ENCODE peak calls at places on chromosomes 6 and 20, in seven cellular contexts. C is Panc1, S is HepG2, B is right lobe of liver, D is GM12878, V is adrenal gland, U is heart right ventricle. Z is an unnamed sample.

GRCh38 chr6:161486326-161486725 is 212.5 kb upstream of the AGPAT4 start:
- DNase-seq in C (no peak), S (no peak), B (no peak), D (no peak), V (peak; percentile 65), U (no peak), Z (no peak)

GRCh38 chr6:117270960-117271507 is 5.7 kb downstream of the VGLL2 start:
- DNase-seq in C (no peak), S (no peak), B (no peak), D (no peak), V (no peak), U (no peak), Z (no peak)

GRCh38 chr6:142756215-142756630 is 188.8 kb downstream of the HIVEP2 start:
- DNase-seq in C (no peak), S (peak; percentile 23), B (no peak), D (no peak), V (no peak), U (no peak), Z (no peak)

GRCh38 chr20:44692932-44693476 is 22.2 kb upstream of the CCN5 start:
- DNase-seq in C (peak; percentile 97), S (peak; percentile 97), B (peak; percentile 35), D (no peak), V (peak; percentile 92), U (peak; percentile 71), Z (peak; percentile 84)

GRCh38 chr20:38181207-38181693 is 16.2 kb upstream of the TGM2 start:
- DNase-seq in C (no peak), S (no peak), B (no peak), D (peak; percentile 62), V (peak; percentile 76), U (no peak), Z (no peak)

GRCh38 chr6:138691595-138692057 is 81.9 kb upstream of the CCDC28A start:
- DNase-seq in C (no peak), S (peak; percentile 45), B (no peak), D (no peak), V (no peak), U (no peak), Z (no peak)

GRCh38 chr6:21826460-21826859 is 232.9 kb downstream of the SOX4 start:
- DNase-seq in C (no peak), S (no peak), B (no peak), D (no peak), V (no peak), U (no peak), Z (no peak)

GRCh38 chr20:25571240-25571639 is 14.1 kb downstream of the NINL start:
- DNase-seq in C (no peak), S (no peak), B (no peak), D (no peak), V (no peak), U (no peak), Z (no peak)

GRCh38 chr20:63117661-63118302 is 98.1 kb downstream of the YTHDF1 start:
- DNase-seq in C (no peak), S (no peak), B (no peak), D (no peak), V (no peak), U (peak; percentile 3), Z (no peak)

GRCh38 chr6:127554435-127555006 is 22.5 kb upstream of the C6orf58 start:
- DNase-seq in C (no peak), S (peak; percentile 46), B (peak; percentile 23), D (no peak), V (no peak), U (no peak), Z (no peak)

GRCh38 chr6:40542175-40542764 is 44.9 kb downstream of the LRFN2 start:
- DNase-seq in C (no peak), S (no peak), B (no peak), D (no peak), V (no peak), U (no peak), Z (no peak)

GRCh38 chr20:48667889-48668413 is 159.8 kb downstream of the PREX1 start:
- DNase-seq in C (no peak), S (peak; percentile 46), B (no peak), D (no peak), V (peak; percentile 65), U (no peak), Z (no peak)

GRCh38 chr6:10426781-10427279 is 12.0 kb upstream of the TFAP2A start:
- DNase-seq in C (no peak), S (no peak), B (no peak), D (no peak), V (no peak), U (no peak), Z (no peak)

GRCh38 chr6:44002071-44002590 is 125.1 kb downstream of the MRPL14 start:
- DNase-seq in C (no peak), S (peak; percentile 47), B (peak; percentile 67), D (no peak), V (no peak), U (no peak), Z (no peak)

GRCh38 chr20:58595167-58595566 is 55.9 kb upstream of the STX16 start:
- DNase-seq in C (no peak), S (no peak), B (no peak), D (no peak), V (no peak), U (no peak), Z (no peak)

GRCh38 chr6:2454180-2454579 is 208.8 kb upstream of the GMDS start:
- DNase-seq in C (no peak), S (no peak), B (no peak), D (no peak), V (no peak), U (no peak), Z (no peak)

GRCh38 chr6:51536728-51537127 is 550.7 kb downstream of the PKHD1 start:
- DNase-seq in C (no peak), S (no peak), B (no peak), D (no peak), V (no peak), U (no peak), Z (no peak)

GRCh38 chr6:146741609-146742008 is 142.8 kb downstream of the ADGB start:
- DNase-seq in C (no peak), S (peak; percentile 44), B (no peak), D (no peak), V (no peak), U (no peak), Z (no peak)

GRCh38 chr6:170008386-170008785 is 257.0 kb downstream of the ERMARD start:
- DNase-seq in C (no peak), S (no peak), B (no peak), D (no peak), V (peak; percentile 41), U (no peak), Z (no peak)

GRCh38 chr6:10458287-10458686 is 43.4 kb upstream of the TFAP2A start:
- DNase-seq in C (no peak), S (no peak), B (no peak), D (no peak), V (no peak), U (no peak), Z (no peak)

GRCh38 chr20:54014301-54014914 is 56.0 kb downstream of the BCAS1 start:
- DNase-seq in C (no peak), S (no peak), B (no peak), D (no peak), V (no peak), U (no peak), Z (no peak)

GRCh38 chr20:17613328-17614175 is 43.7 kb downstream of the DSTN start:
- DNase-seq in C (no peak), S (no peak), B (peak; percentile 25), D (no peak), V (peak; percentile 58), U (no peak), Z (no peak)
- H3K4me3 ChIP-seq in C (no peak overlapping the region), S (no peak overlapping the region), B (no peak overlapping the region), D (no peak overlapping the region), V (no peak overlapping the region), U (no peak overlapping the region), Z (no peak overlapping the region)

DNA sequence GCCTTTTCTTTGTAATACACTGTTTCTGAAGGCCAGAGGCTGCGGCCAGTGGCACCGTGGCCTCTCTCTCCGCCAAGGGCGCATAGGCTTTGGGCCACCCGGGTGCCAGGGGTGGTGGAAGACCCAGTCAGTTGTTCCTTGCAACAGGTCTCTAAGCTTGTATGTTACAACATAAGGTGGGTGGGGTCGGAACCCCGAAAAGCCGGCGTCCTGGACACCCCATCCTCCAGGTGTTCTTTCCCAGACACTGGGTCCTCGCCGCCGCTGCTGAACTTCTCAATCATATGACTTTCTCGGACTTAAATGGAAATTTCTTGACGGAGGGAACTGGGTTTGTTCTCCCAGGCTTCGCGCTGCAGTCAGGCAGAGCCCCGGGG is 1.0 kb upstream of the KCNQ5 start:
- DNase-seq in C (no peak), S (no peak), B (no peak), D (no peak), V (no peak), U (no peak), Z (no peak)
- H3K27ac ChIP-seq in C (peak overlapping the region; percentile 78), S (no peak overlapping the region), B (no peak overlapping the region), D (peak overlapping the region; percentile 89), V (no peak overlapping the region), U (no peak overlapping the region), Z (peak overlapping the region; percentile 79)

GRCh38 chr6:165858571-165858970 is 195.5 kb upstream of the PDE10A start:
- DNase-seq in C (no peak), S (no peak), B (no peak), D (no peak), V (no peak), U (no peak), Z (no peak)
- TF ChIP-seq CTCF in C (peak; percentile 46), S (no peak), B (no peak), D (no peak), V (no peak), U (peak; percentile 14), Z (no peak)

GRCh38 chr6:3456395-3456767 is 469 bp downstream of the SLC22A23 start:
- DNase-seq in C (no peak), S (no peak), B (no peak), D (no peak), V (no peak), U (no peak), Z (no peak)
- H3K4me3 ChIP-seq in C (peak overlapping the region; percentile 39), S (peak overlapping the region; percentile 85), B (peak overlapping the region; percentile 69), D (peak overlapping the region; percentile 65), V (peak overlapping the region; percentile 64), U (peak overlapping the region; percentile 71), Z (peak overlapping the region; percentile 78)

DNA sequence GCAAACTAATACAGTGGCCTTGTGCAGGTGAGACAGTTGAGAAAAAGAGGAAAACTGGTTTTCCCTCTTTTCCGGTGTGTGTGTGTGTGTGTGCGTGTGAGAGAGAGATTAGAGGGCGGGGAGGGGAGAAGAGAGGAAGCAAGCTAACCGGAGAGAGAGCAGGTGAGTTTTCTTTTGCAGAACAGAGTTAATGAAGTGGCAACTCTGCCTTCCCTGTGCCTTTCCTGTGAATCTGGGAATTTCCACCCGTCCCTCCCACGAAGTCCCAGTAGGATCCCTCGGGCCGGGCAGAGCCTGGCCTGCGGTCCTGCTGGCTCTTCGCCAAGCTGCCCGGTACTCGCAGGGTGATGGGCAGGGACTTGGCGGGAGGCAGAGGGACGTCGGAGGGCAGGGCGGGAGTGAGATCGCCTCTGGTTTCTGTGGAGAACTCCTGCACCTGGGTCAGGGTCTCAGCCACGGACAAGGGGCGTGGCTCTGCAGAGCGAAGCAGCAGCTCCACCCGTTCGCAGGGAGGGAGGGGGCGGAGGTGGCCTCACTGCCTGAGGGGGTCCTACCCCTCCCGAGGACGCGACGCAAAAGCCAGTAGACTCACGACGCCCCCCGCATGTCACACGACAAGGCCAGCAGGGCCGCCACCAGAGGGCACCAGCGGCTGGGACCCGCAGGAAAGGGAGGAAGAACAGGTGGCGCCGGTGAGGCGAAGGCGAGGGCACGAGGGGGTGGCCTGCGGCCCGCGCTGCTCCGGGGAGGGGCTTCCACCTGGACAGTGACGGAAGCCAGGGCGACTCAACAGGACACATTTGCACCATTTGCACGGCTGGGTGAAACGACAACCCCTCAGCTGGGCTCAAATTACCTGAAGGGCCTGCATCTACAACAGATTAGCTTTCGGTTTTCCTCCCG is 51.2 kb upstream of the RNF182 start:
- DNase-seq in C (no peak), S (peak; percentile 69), B (peak; percentile 77), D (peak; percentile 5), V (peak; percentile 54), U (peak; percentile 64), Z (no peak)
- H3K27ac ChIP-seq in C (peak overlapping the region; percentile 51), S (no peak overlapping the region), B (no peak overlapping the region), D (no peak overlapping the region), V (no peak overlapping the region), U (no peak overlapping the region), Z (no peak overlapping the region)

GRCh38 chr6:5295612-5296011 is 34.3 kb downstream of the FARS2 start:
- DNase-seq in C (no peak), S (no peak), B (no peak), D (no peak), V (no peak), U (no peak), Z (no peak)
- TF ChIP-seq CTCF in C (no peak), S (no peak), B (no peak), D (no peak), V (no peak), U (no peak), Z (no peak)

Z was measured in thoracic aorta.